ENCODE peak calls at places on chromosomes 7 and 10, in six cellular contexts. Z is PC-3, N is heart left ventricle, S is esophagus squamous epithelium, X is brain microvascular endothelial cell, L is suprapubic skin. R is an unnamed sample. For H3K27me3, the result is how much of the 10 kb centered on the place peaks cover.

GRCh38 chr7:37999673-38000072 is 79.2 kb downstream of the EPDR1 start:
- DNase-seq in N (no peak), S (no peak), L (no peak), Z (no peak), X (no peak), R (no peak)

GRCh38 chr10:44973323-44974081 is 5.1 kb downstream of the DEPP1 start:
- DNase-seq in N (no peak), L (no peak), Z (no peak), S (no peak), X (no peak), R (no peak)

GRCh38 chr7:140591178-140591902 is 49.3 kb downstream of the DENND2A start:
- DNase-seq in Z (peak), X (no peak), L (no peak), N (no peak), S (no peak), R (no peak)

GRCh38 chr7:128393526-128394330 is 16.1 kb downstream of the IMPDH1 start:
- DNase-seq in N (no peak), S (no peak), Z (no peak), X (no peak), L (no peak), R (no peak)

GRCh38 chr7:154353385-154353784 is 301.2 kb downstream of the DPP6 start:
- DNase-seq in X (no peak), Z (no peak), S (no peak), L (no peak), N (no peak), R (no peak)

GRCh38 chr7:8161398-8161828 is 100.6 kb downstream of the ICA1 start:
- DNase-seq in Z (no peak), S (no peak), X (no peak), L (no peak), N (no peak), R (no peak)

GRCh38 chr7:152180587-152180986 is 155.1 kb downstream of the GALNT11 start:
- DNase-seq in L (no peak), Z (no peak), N (no peak), S (no peak), X (no peak), R (no peak)

GRCh38 chr7:158805937-158806336 is 23.4 kb downstream of the ESYT2 start:
- DNase-seq in Z (no peak), L (no peak), S (no peak), N (no peak), X (no peak), R (no peak)

GRCh38 chr7:95404316-95404715 is 8.1 kb upstream of the PON3 start:
- DNase-seq in N (peak), Z (no peak), X (no peak), S (no peak), L (no peak), R (no peak)

GRCh38 chr10:84352251-84352842 is 24.0 kb downstream of the CCSER2 start:
- DNase-seq in N (peak), L (no peak), S (no peak), Z (peak), X (peak), R (no peak)

GRCh38 chr10:91694170-91694794 is 61.4 kb upstream of the PPP1R3C start:
- DNase-seq in L (no peak), N (no peak), Z (peak), S (no peak), X (peak), R (no peak)

GRCh38 chr10:113133497-113133896 is 183.4 kb downstream of the TCF7L2 start:
- DNase-seq in N (no peak), Z (no peak), X (peak), S (no peak), L (no peak), R (no peak)

GRCh38 chr7:18778594-18778993 is 283.0 kb downstream of the HDAC9 start:
- DNase-seq in N (no peak), Z (peak), L (no peak), X (peak), S (no peak), R (no peak)

GRCh38 chr10:124155781-124156401 is 62.5 kb upstream of the CHST15 start:
- DNase-seq in L (peak), Z (peak), X (no peak), N (peak), S (no peak), R (peak)

GRCh38 chr10:131815366-131816156 is 85.2 kb upstream of the PPP2R2D start:
- DNase-seq in L (no peak), N (no peak), Z (no peak), X (no peak), S (no peak), R (no peak)

GRCh38 chr10:16843252-16843870 is 26.1 kb upstream of the RSU1 start:
- DNase-seq in Z (peak), L (no peak), N (peak), X (peak), S (no peak), R (no peak)

GRCh38 chr7:151117565-151117964 is 31.3 kb downstream of the AGAP3 start:
- DNase-seq in S (no peak), L (no peak), N (no peak), X (no peak), Z (no peak), R (no peak)

GRCh38 chr10:27558612-27559020 is 54.5 kb downstream of the RAB18 start:
- DNase-seq in S (no peak), X (peak), L (no peak), Z (peak), N (peak), R (peak)

GRCh38 chr7:82050792-82051191 is 280.9 kb upstream of the HGF start:
- DNase-seq in S (no peak), L (no peak), N (no peak), X (peak), Z (peak), R (no peak)

GRCh38 chr7:132576723-132577089 is 436 bp upstream of the PLXNA4 start:
- DNase-seq in N (peak), S (no peak), X (no peak), Z (no peak), L (no peak), R (no peak)

GRCh38 chr10:14429043-14429713 is 98.5 kb upstream of the FRMD4A start:
- DNase-seq in S (no peak), N (no peak), Z (no peak), L (no peak), X (no peak), R (no peak)

GRCh38 chr7:43781726-43782607 is 23.5 kb downstream of the BLVRA start:
- DNase-seq in S (no peak), X (peak), L (no peak), Z (no peak), N (no peak), R (no peak)

GRCh38 chr10:130045801-130046321 is 64.8 kb downstream of the C10orf143 start:
- DNase-seq in L (no peak), X (no peak), N (no peak), Z (no peak), S (no peak), R (no peak)

GRCh38 chr10:118373786-118374185 is 31.7 kb upstream of the FAM204A start:
- DNase-seq in S (no peak), L (no peak), N (no peak), X (peak), Z (peak), R (peak)

DNA sequence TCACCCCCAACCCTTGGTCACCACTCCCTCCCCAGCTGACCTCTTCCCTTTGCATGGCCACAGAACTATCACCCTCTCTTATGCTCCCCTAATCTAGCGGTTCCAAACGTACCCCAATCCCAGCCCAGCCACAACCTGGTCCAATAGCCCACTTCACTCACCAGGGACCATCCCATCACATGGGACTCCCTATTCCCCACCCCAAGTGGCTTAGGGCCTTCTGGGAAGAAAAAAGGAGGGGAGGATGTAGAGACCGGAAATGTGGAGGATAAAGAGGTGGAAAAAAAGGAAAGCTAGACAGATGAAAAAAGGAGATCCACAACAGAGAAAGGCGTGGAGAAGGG is 30.3 kb upstream of the PAX2 start:
- DNase-seq in X (no peak), N (no peak), L (no peak), Z (no peak), S (no peak), R (no peak)
- H3K27me3 ChIP-seq in X (half or more), N (half or more), L (half or more), Z (under half), S (half or more), R (under half)

GRCh38 chr10:47260505-47261111 is 39.4 kb upstream of the GDF10 start:
- DNase-seq in X (no peak), Z (no peak), S (no peak), L (no peak), N (no peak), R (no peak)
- TF ChIP-seq CTCF in X (peak), Z (no peak), S (no peak), L (no peak), N (no peak), R (no peak)

DNA sequence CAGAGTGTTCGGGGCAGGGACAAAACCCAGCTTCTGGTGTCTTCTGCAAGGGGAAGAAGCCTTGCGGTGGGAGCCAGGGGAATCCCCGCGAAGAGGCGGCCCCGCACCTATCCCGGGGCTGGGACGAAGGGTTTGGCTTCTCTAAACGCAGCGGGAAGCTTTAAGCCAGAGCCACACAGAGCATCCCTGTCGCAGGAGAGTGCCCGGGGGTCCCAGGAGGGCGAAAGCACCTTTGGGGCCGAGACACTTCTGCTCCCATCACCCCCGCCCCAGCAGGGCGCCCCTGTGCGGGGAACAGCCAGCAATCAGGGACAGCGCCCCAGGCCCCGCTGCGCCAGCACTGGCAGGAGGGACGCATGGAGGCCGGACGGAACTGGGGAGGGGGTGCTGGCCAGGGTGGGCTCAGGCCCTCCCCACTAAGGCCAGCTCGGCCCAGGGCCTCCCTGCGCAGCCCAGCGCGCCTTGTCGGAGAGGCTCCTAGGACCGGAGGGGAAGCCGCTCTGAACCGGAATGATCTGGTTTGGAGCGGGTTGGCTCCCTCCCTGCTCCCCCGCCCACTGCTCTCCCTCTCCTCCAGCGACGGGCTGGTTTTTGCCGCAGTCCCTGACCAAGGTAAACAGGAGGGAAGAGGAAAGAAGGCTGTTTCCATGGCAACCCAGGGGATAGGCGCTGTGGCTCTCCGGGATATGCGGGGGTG is 63.9 kb downstream of the TMEM209 start:
- DNase-seq in L (no peak), Z (no peak), S (no peak), N (peak), X (peak), R (no peak)
- H3K4me3 ChIP-seq in L (peak), Z (no peak), S (peak), N (peak), X (peak), R (peak)

GRCh38 chr7:27151341-27151944 is 940 bp downstream of the HOXA3 start:
- DNase-seq in Z (peak), L (peak), N (peak), X (no peak), S (no peak), R (no peak)

GRCh38 chr7:27150568-27151340 is 1.6 kb downstream of the HOXA3 start:
- DNase-seq in L (peak), X (peak), S (no peak), N (peak), Z (peak), R (no peak)

GRCh38 chr7:27152816-27153486 is 568 bp upstream of the HOXA3 start:
- DNase-seq in S (no peak), X (no peak), N (no peak), Z (no peak), L (no peak), R (no peak)

GRCh38 chr7:27153526-27153925 is 1.1 kb upstream of the HOXA3 start:
- DNase-seq in L (no peak), S (no peak), Z (no peak), X (no peak), N (no peak), R (no peak)

DNA sequence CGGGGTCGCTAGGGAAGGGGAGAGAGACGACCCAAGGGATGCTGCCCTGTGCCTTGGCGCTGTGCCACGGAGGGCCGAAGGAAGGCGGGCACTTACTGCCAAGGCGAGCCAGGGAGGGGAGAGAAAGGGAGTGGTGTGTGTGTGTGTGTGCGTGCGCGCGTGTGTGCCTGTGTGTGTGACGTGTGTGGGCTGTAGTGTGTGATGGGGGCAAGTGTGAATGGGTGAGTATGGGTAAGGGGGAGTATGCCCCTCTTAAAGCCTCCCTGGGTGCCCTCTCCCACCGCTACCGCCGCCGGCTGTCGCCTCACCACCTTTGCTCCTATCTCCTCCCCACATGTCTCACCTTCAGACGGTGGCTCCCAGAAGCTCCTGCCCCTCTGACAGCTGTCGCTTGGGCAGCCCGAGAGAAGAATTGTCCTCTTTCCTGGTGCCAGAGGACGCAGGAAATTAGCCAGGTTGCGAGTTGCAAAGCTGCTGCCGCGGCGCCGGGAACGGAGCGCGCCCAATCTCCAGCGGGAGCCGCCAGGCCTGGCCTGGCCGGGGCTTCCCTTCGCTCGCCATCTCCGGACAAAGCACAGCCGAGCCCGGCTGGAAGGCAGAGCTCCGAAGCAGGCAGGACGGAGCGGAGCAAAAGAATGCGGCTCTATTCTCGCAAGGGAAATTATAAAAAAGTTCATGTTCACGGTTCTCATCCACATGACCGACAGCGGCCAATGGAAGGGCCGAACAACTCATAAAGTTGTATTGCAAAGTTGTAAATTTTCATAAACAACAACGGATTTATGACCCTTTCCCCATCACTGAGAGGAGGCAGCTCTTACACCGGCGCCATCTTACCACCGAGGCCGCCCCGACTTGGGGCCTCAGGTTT is at the start of gene HOXA3:
- DNase-seq in N (peak), X (no peak), Z (peak), L (peak), S (no peak), R (no peak)
- H3K27me3 ChIP-seq in N (half or more), X (half or more), Z (under half), L (under half), S (half or more), R (under half)

GRCh38 chr7:25180592-25180923 is 47.7 kb downstream of the NPVF start:
- DNase-seq in S (no peak), Z (no peak), L (no peak), N (no peak), X (no peak), R (no peak)
- TF ChIP-seq CTCF in S (no peak), Z (no peak), L (no peak), N (no peak), X (no peak), R (no peak)

R was measured in kidney epithelial cell.